ENCODE peak calls at places on chromosomes 13 and 19, in nine cellular contexts. C is gastrocnemius medialis, R is tibial artery, J is choroid plexus epithelial cell, I is AG10803, T is left lung, F is IMR-90, Z is GM12865, A is ovary. E is an unnamed sample.

GRCh38 chr13:79190932-79191331 is 215.1 kb downstream of the RBM26 start:
- DNase-seq in C (no peak), A (no peak), J (no peak), T (no peak), F (no peak), Z (peak), R (no peak), I (no peak), E (peak)

GRCh38 chr19:16435238-16435911 is 36.4 kb downstream of the EPS15L1 start:
- DNase-seq in Z (no peak), A (peak), I (peak), T (peak), J (peak), C (peak), F (peak), R (no peak), E (no peak)

GRCh38 chr19:8452446-8453123 is 7.8 kb downstream of the HNRNPM start:
- DNase-seq in F (no peak), Z (no peak), I (no peak), C (no peak), T (no peak), A (no peak), J (no peak), R (no peak), E (no peak)

GRCh38 chr13:112839347-112840105 is 129.5 kb upstream of the MCF2L start:
- DNase-seq in A (no peak), Z (no peak), C (no peak), J (peak), F (peak), I (peak), R (no peak), T (no peak), E (no peak)

GRCh38 chr13:25069236-25069635 is 26.7 kb upstream of the PABPC3 start:
- DNase-seq in C (no peak), A (no peak), R (no peak), F (no peak), T (no peak), J (no peak), I (no peak), Z (no peak), E (no peak)

GRCh38 chr19:55486971-55487883 is 1.0 kb upstream of the SSC5D start:
- DNase-seq in R (peak), C (no peak), I (peak), J (peak), Z (no peak), A (peak), F (peak), T (peak), E (no peak)

GRCh38 chr13:97359181-97360057 is 74.5 kb upstream of the RAP2A start:
- DNase-seq in J (peak), C (no peak), F (peak), T (no peak), I (peak), Z (peak), R (no peak), A (peak), E (peak)

GRCh38 chr13:93328943-93329342 is 102.3 kb downstream of the GPC6 start:
- DNase-seq in C (no peak), R (no peak), T (no peak), Z (no peak), A (no peak), I (no peak), F (peak), J (peak), E (no peak)

GRCh38 chr13:109918179-109918651 is 131.8 kb upstream of the IRS2 start:
- DNase-seq in J (peak), Z (no peak), F (peak), C (peak), T (no peak), A (no peak), R (peak), I (peak), E (no peak)

GRCh38 chr13:95624020-95624419 is 20.5 kb downstream of the DZIP1 start:
- DNase-seq in Z (peak), R (no peak), I (peak), A (no peak), J (peak), F (peak), C (no peak), T (no peak), E (peak)

DNA sequence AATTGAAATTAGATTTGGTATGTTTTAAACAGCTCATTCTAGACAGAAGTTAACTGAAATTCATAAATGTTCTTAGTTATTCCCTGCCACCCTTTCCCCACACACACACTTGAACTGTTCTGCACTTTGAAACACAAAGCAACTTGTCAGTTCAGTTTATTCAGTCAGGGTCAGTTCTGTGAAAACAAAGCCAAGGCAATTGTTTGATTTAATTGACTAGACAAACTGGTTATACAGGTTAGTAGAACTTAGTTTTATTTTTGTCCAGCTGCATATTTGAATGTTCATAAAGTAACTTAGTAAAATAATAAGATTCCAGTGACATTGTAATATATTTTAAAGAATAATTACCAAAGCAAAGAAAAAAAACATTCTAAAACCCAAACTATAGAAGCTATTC is 98.3 kb upstream of the KLF5 start:
- DNase-seq in C (no peak), Z (no peak), R (no peak), A (no peak), I (no peak), J (no peak), T (no peak), F (no peak), E (no peak)
- H3K4me3 ChIP-seq in C (no peak), Z (no peak), R (no peak), A (no peak), I (no peak), J (no peak), T (no peak), F (no peak), E (no peak)

GRCh38 chr19:1223018-1223855 is 14.6 kb downstream of the CBARP start:
- DNase-seq in R (no peak), I (peak), T (no peak), J (peak), C (no peak), A (no peak), F (peak), Z (peak), E (no peak)
- TF ChIP-seq CTCF in R (peak), I (peak), T (no peak), J (peak), C (no peak), A (no peak), F (peak), Z (peak), E (peak)

GRCh38 chr19:1018393-1018792 is 2.5 kb downstream of the TMEM259 start:
- DNase-seq in J (no peak), R (no peak), A (no peak), C (no peak), F (no peak), Z (no peak), I (no peak), T (no peak), E (no peak)
- H3K4me3 ChIP-seq in J (no peak), R (no peak), A (no peak), C (peak), F (no peak), Z (no peak), I (peak), T (no peak), E (peak)

DNA sequence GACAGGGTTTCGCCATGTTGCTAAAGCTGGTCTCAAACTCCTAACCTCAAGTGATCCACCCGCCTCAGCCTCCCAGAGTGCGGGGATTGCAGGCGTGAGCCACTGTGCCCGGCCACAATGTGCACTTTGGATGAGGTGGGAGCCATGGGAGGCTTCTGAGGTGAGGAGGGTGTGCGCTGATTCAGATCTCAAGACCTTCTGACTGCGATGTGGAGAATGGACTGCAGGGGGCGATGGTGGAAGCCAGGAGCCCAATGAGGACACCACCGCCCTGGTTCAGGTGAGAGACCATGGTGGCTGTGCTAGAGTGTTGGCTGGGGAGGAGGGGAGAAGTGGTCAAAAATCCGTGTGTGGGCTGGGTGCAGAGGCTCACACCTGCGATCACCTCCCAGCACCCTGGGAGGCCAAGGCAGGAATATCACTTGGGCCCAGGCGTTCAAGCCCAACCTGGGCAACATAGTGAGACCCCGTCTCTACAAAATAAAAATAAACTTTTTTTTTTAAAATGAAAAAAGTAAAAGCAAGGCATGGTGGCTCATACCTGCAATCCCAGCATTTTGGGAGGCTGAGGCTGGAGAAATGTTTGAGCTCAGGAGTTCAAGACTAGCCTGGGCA is 5.6 kb downstream of the INAFM1 start:
- DNase-seq in Z (peak), J (peak), T (no peak), A (no peak), R (no peak), I (peak), C (no peak), F (no peak), E (no peak)
- TF ChIP-seq CTCF in Z (peak), J (peak), T (no peak), A (no peak), R (no peak), I (peak), C (no peak), F (peak), E (peak)

DNA sequence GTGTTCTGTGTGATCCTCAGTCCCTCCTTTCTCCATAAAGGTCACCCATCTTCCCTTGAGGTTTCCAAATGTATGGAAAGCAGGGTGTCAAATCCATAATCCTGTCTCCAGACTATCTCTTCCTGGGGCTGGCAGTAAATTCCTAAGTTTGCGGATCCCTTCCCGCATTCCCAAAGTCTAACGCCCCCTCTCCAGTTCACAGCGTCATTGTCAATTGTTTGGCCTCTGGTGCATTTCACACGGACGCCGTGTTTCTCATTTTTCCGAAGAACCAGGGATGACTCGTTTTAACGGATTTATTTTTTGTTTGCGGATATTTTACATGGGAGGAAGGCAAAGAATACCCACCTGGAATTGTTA is 32.6 kb downstream of the ZNF136 start:
- DNase-seq in R (no peak), J (no peak), A (no peak), Z (no peak), I (no peak), C (no peak), F (no peak), T (no peak), E (no peak)
- H3K4me3 ChIP-seq in R (peak), J (peak), A (peak), Z (no peak), I (peak), C (peak), F (peak), T (peak), E (no peak)

DNA sequence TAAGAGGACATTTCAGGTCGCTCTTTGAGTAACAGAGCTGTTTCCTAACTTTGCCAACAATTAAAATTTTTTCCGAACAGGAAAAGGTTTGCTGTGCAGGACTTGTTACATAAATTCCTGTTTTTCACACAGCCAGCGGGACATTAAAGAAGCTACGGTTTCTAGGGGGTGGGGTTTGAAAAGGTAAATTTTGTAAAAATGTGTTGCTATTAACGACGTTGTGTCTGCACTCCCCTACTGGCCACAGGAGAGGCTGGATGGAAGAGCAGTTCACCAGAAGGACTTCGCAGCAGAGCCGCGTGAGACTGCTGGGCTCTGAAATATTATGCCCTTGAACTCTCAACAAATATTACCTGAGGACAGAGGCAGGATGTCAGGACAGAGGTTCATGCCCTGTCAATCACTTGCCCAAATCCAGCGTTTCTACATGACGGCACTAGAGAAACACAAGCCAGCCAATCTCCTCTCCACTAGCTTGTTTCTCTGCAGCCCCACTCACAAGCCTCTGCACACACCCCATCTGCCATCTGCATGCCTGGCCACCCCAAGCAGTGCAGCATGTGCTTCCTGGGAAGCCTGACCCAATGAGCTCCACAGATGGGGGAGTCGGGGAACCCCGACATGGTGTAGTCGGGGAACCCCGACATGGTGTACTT is 102.0 kb downstream of the FOXO1 start:
- DNase-seq in T (no peak), A (no peak), C (no peak), F (no peak), R (no peak), Z (peak), I (no peak), J (peak), E (no peak)
- TF ChIP-seq CTCF in T (no peak), A (peak), C (no peak), F (no peak), R (no peak), Z (no peak), I (no peak), J (peak), E (no peak)

GRCh38 chr13:108214511-108215383 is 589 bp downstream of the LIG4 start:
- DNase-seq in C (no peak), T (no peak), A (peak), F (no peak), R (no peak), J (peak), Z (peak), I (no peak), E (no peak)
- H3K4me3 ChIP-seq in C (peak), T (peak), A (peak), F (peak), R (peak), J (peak), Z (peak), I (peak), E (peak)

GRCh38 chr19:2691951-2692350 is 10.5 kb downstream of the GNG7 start:
- DNase-seq in Z (no peak), R (no peak), F (no peak), C (no peak), T (no peak), J (no peak), A (no peak), I (no peak), E (no peak)
- TF ChIP-seq CTCF in Z (no peak), R (no peak), F (no peak), C (no peak), T (no peak), J (no peak), A (no peak), I (no peak), E (no peak)

DNA sequence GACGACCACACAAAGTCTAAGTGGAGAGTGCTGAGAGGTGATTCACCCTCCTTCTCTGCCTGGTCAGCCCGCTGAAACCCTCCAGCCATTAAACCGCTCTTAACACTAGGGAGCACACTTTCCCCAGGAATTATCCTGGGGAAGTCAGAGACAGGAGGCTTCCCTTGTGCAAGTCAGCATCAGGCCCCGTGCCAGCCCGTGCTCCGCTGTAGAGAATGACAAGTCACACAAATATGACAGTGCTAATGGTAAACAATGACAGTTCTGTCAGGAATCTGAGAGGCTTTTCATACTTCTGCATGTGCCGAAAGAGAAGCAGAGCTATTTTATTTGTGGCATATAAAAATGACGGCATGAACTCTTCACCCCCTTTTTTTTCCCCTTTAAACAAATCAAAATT is 816.9 kb upstream of the SLC10A2 start:
- DNase-seq in A (peak), T (peak), J (peak), R (peak), Z (no peak), I (peak), F (peak), C (peak), E (no peak)
- H3K4me3 ChIP-seq in A (no peak), T (no peak), J (peak), R (no peak), Z (no peak), I (no peak), F (no peak), C (no peak), E (no peak)

E was measured in GM12864.